ENCODE peak calls at places on chromosomes 6 and 20, in four cellular contexts. One of them, this sample, is unnamed.

GRCh38 chr6:133806358-133806757 is 82.6 kb upstream of the TCF21 start:
- DNase-seq in GDM1: no peak
- DNase-seq in T-helper 9 cell: no peak
- DNase-seq in cardiac fibroblast: peak; percentile 63
- DNase-seq in this sample: no peak

GRCh38 chr20:13101701-13102100 is 92.9 kb downstream of the SPTLC3 start:
- DNase-seq in GDM1: no peak
- DNase-seq in cardiac fibroblast: peak; percentile 29
- DNase-seq in T-helper 9 cell: no peak
- DNase-seq in this sample: no peak

GRCh38 chr20:48186915-48187314 is 401.6 kb upstream of the SULF2 start:
- DNase-seq in GDM1: no peak
- DNase-seq in T-helper 9 cell: no peak
- DNase-seq in cardiac fibroblast: peak; percentile 73
- DNase-seq in this sample: no peak

GRCh38 chr6:41256383-41256782 is 28.2 kb downstream of the TREML4 start:
- DNase-seq in T-helper 9 cell: no peak
- DNase-seq in GDM1: no peak
- DNase-seq in cardiac fibroblast: no peak
- DNase-seq in this sample: no peak

GRCh38 chr6:89640804-89641203 is 2.3 kb upstream of the LYRM2 start:
- DNase-seq in T-helper 9 cell: no peak
- DNase-seq in cardiac fibroblast: peak; percentile 2
- DNase-seq in GDM1: no peak
- DNase-seq in this sample: no peak

GRCh38 chr20:17570347-17571152 is 675 bp downstream of the DSTN start:
- DNase-seq in cardiac fibroblast: peak; percentile 53
- DNase-seq in T-helper 9 cell: peak; percentile 17
- DNase-seq in GDM1: no peak
- DNase-seq in this sample: peak; percentile 47

GRCh38 chr20:25549866-25550477 is 35.4 kb downstream of the NINL start:
- DNase-seq in T-helper 9 cell: no peak
- DNase-seq in cardiac fibroblast: peak; percentile 78
- DNase-seq in GDM1: no peak
- DNase-seq in this sample: no peak

GRCh38 chr6:67212584-67212983 is 1422.5 kb upstream of the ADGRB3 start:
- DNase-seq in cardiac fibroblast: no peak
- DNase-seq in T-helper 9 cell: no peak
- DNase-seq in GDM1: no peak
- DNase-seq in this sample: no peak

GRCh38 chr20:52190437-52191131 is 995 bp downstream of the ZFP64 start:
- DNase-seq in GDM1: no peak
- DNase-seq in cardiac fibroblast: peak; percentile 28
- DNase-seq in T-helper 9 cell: no peak
- DNase-seq in this sample: peak; percentile 13

GRCh38 chr6:28814032-28814976 is 109.5 kb downstream of the TRIM27 start:
- DNase-seq in cardiac fibroblast: no peak
- DNase-seq in GDM1: no peak
- DNase-seq in T-helper 9 cell: no peak
- DNase-seq in this sample: no peak

GRCh38 chr6:168305863-168306262 is 13.7 kb downstream of the DACT2 start:
- DNase-seq in cardiac fibroblast: no peak
- DNase-seq in GDM1: no peak
- DNase-seq in T-helper 9 cell: no peak
- DNase-seq in this sample: no peak

GRCh38 chr6:7165736-7166296 is 58.1 kb downstream of the RREB1 start:
- DNase-seq in GDM1: no peak
- DNase-seq in T-helper 9 cell: no peak
- DNase-seq in cardiac fibroblast: no peak
- DNase-seq in this sample: no peak

GRCh38 chr6:50791900-50792508 is 26.7 kb upstream of the TFAP2B start:
- DNase-seq in cardiac fibroblast: peak; percentile 42
- DNase-seq in T-helper 9 cell: no peak
- DNase-seq in GDM1: peak; percentile 2
- DNase-seq in this sample: no peak

GRCh38 chr6:53483423-53484353 is 61.2 kb downstream of the GCLC start:
- DNase-seq in GDM1: peak; percentile 31
- DNase-seq in cardiac fibroblast: peak; percentile 63
- DNase-seq in T-helper 9 cell: no peak
- DNase-seq in this sample: peak; percentile 71

GRCh38 chr20:19975901-19976300 is 41.3 kb upstream of the NAA20 start:
- DNase-seq in GDM1: no peak
- DNase-seq in cardiac fibroblast: peak; percentile 36
- DNase-seq in T-helper 9 cell: no peak
- DNase-seq in this sample: no peak

GRCh38 chr6:127518212-127518709 is 874 bp downstream of the MTCL3 start:
- DNase-seq in GDM1: no peak
- DNase-seq in cardiac fibroblast: no peak
- DNase-seq in T-helper 9 cell: no peak
- DNase-seq in this sample: no peak

GRCh38 chr6:116969211-116969863 is 92.3 kb downstream of the RFX6 start:
- DNase-seq in T-helper 9 cell: no peak
- DNase-seq in GDM1: peak; percentile 23
- DNase-seq in cardiac fibroblast: peak; percentile 60
- DNase-seq in this sample: peak; percentile 11

GRCh38 chr20:34938466-34939163 is 17.0 kb downstream of the GSS start:
- DNase-seq in GDM1: peak; percentile 69
- DNase-seq in cardiac fibroblast: peak; percentile 35
- DNase-seq in T-helper 9 cell: no peak
- DNase-seq in this sample: peak; percentile 76

GRCh38 chr6:17998003-17998402 is 10.6 kb upstream of the KIF13A start:
- DNase-seq in cardiac fibroblast: no peak
- DNase-seq in T-helper 9 cell: no peak
- DNase-seq in GDM1: peak; percentile 43
- DNase-seq in this sample: no peak

GRCh38 chr6:119482850-119483285 is 133.3 kb upstream of the MAN1A1 start:
- DNase-seq in GDM1: no peak
- DNase-seq in cardiac fibroblast: no peak
- DNase-seq in T-helper 9 cell: no peak
- DNase-seq in this sample: no peak

GRCh38 chr6:100459291-100459690 is 5.4 kb downstream of the SIM1 start:
- DNase-seq in cardiac fibroblast: no peak
- DNase-seq in T-helper 9 cell: no peak
- DNase-seq in GDM1: no peak
- DNase-seq in this sample: no peak

GRCh38 chr6:14871196-14871595 is 374.7 kb upstream of the JARID2 start:
- DNase-seq in GDM1: no peak
- DNase-seq in cardiac fibroblast: no peak
- DNase-seq in T-helper 9 cell: no peak
- DNase-seq in this sample: peak; percentile 46

GRCh38 chr20:23397961-23398360 is 23.3 kb downstream of the NAPB start:
- DNase-seq in cardiac fibroblast: peak; percentile 66
- DNase-seq in T-helper 9 cell: no peak
- DNase-seq in GDM1: peak; percentile 19
- DNase-seq in this sample: peak; percentile 37

GRCh38 chr6:1066449-1066848 is 245.4 kb upstream of the FOXQ1 start:
- DNase-seq in cardiac fibroblast: no peak
- DNase-seq in T-helper 9 cell: no peak
- DNase-seq in GDM1: no peak
- DNase-seq in this sample: no peak

GRCh38 chr20:4835244-4836177 is 113.8 kb downstream of the PRND start:
- DNase-seq in cardiac fibroblast: peak; percentile 89
- DNase-seq in T-helper 9 cell: no peak
- DNase-seq in GDM1: no peak
- DNase-seq in this sample: peak; percentile 54

GRCh38 chr6:169028343-169028742 is 225.3 kb downstream of the THBS2 start:
- DNase-seq in cardiac fibroblast: no peak
- DNase-seq in T-helper 9 cell: no peak
- DNase-seq in GDM1: no peak
- DNase-seq in this sample: no peak

GRCh38 chr20:62818592-62819493 is 2.0 kb downstream of the COL9A3 start:
- DNase-seq in GDM1: no peak
- DNase-seq in T-helper 9 cell: no peak
- DNase-seq in cardiac fibroblast: peak; percentile 85
- DNase-seq in this sample: peak; percentile 74

GRCh38 chr6:134347916-134348805 is 30.2 kb upstream of the SGK1 start:
- DNase-seq in T-helper 9 cell: no peak
- DNase-seq in cardiac fibroblast: peak; percentile 82
- DNase-seq in GDM1: no peak
- DNase-seq in this sample: peak; percentile 20

GRCh38 chr6:6851059-6851658 is 256.6 kb upstream of the RREB1 start:
- DNase-seq in cardiac fibroblast: peak; percentile 96
- DNase-seq in GDM1: no peak
- DNase-seq in T-helper 9 cell: no peak
- DNase-seq in this sample: peak; percentile 56

GRCh38 chr20:25214416-25214770 is 18.9 kb downstream of the ENTPD6 start:
- DNase-seq in T-helper 9 cell: no peak
- DNase-seq in GDM1: no peak
- DNase-seq in cardiac fibroblast: no peak
- DNase-seq in this sample: no peak

GRCh38 chr6:140480852-140481251 is 1106.4 kb upstream of the CITED2 start:
- DNase-seq in cardiac fibroblast: peak; percentile 72
- DNase-seq in GDM1: no peak
- DNase-seq in T-helper 9 cell: no peak
- DNase-seq in this sample: peak; percentile 19

GRCh38 chr6:17472653-17473183 is 79.3 kb downstream of the CAP2 start:
- DNase-seq in cardiac fibroblast: no peak
- DNase-seq in T-helper 9 cell: no peak
- DNase-seq in GDM1: no peak
- DNase-seq in this sample: no peak

GRCh38 chr6:143629104-143630080 is 48.4 kb upstream of the PHACTR2 start:
- DNase-seq in T-helper 9 cell: no peak
- DNase-seq in cardiac fibroblast: no peak
- DNase-seq in GDM1: no peak
- DNase-seq in this sample: no peak